ENCODE peak calls at places on chromosomes 11 and 22, in seven cellular contexts. Y, O, M, N, C, J and V are unnamed samples.

GRCh38 chr11:34972892-34973291 is 56.5 kb downstream of the PDHX start:
- DNase-seq in Y (no peak), O (peak), M (no peak), N (no peak), C (no peak), J (no peak), V (no peak)

GRCh38 chr11:4916581-4916980 is 2.6 kb downstream of the OR51G2 start:
- DNase-seq in Y (no peak), O (no peak), M (no peak), N (no peak), C (no peak), J (no peak), V (no peak)

GRCh38 chr11:117996058-117996457 is 9.9 kb downstream of the IL10RA start:
- DNase-seq in Y (no peak), O (no peak), M (no peak), N (no peak), C (no peak), J (no peak), V (no peak)

GRCh38 chr22:44738347-44738715 is 14.0 kb upstream of the ARHGAP8 start:
- DNase-seq in Y (no peak), O (no peak), M (no peak), N (peak), C (no peak), J (no peak), V (no peak)

GRCh38 chr11:11588890-11589289 is 32.9 kb downstream of the GALNT18 start:
- DNase-seq in Y (no peak), O (no peak), M (no peak), N (peak), C (no peak), J (no peak), V (no peak)

GRCh38 chr11:72238040-72238450 is 5.9 kb downstream of the PHOX2A start:
- DNase-seq in Y (no peak), O (no peak), M (peak), N (peak), C (no peak), J (peak), V (no peak)

GRCh38 chr11:8719260-8720190 is 36.9 kb downstream of the RPL27A start:
- DNase-seq in Y (peak), O (peak), M (peak), N (peak), C (peak), J (peak), V (peak)

GRCh38 chr11:114159320-114159719 is 99.8 kb downstream of the ZBTB16 start:
- DNase-seq in Y (no peak), O (no peak), M (peak), N (no peak), C (no peak), J (no peak), V (no peak)

GRCh38 chr22:38049812-38050619 is 7.2 kb upstream of the PICK1 start:
- DNase-seq in Y (no peak), O (no peak), M (no peak), N (no peak), C (no peak), J (no peak), V (no peak)

GRCh38 chr22:38041760-38042584 is 15.2 kb upstream of the PICK1 start:
- DNase-seq in Y (no peak), O (no peak), M (no peak), N (no peak), C (no peak), J (no peak), V (no peak)

GRCh38 chr22:38043151-38044039 is 13.8 kb upstream of the PICK1 start:
- DNase-seq in Y (no peak), O (no peak), M (no peak), N (peak), C (no peak), J (no peak), V (no peak)

GRCh38 chr22:38050720-38051119 is 6.5 kb upstream of the PICK1 start:
- DNase-seq in Y (no peak), O (no peak), M (no peak), N (no peak), C (no peak), J (no peak), V (no peak)

GRCh38 chr22:38046070-38046748 is 11.0 kb upstream of the PICK1 start:
- DNase-seq in Y (no peak), O (no peak), M (no peak), N (no peak), C (no peak), J (no peak), V (no peak)
- H3K27ac ChIP-seq in Y (no peak), O (no peak), M (no peak), N (no peak), C (no peak), J (no peak), V (no peak)

DNA sequence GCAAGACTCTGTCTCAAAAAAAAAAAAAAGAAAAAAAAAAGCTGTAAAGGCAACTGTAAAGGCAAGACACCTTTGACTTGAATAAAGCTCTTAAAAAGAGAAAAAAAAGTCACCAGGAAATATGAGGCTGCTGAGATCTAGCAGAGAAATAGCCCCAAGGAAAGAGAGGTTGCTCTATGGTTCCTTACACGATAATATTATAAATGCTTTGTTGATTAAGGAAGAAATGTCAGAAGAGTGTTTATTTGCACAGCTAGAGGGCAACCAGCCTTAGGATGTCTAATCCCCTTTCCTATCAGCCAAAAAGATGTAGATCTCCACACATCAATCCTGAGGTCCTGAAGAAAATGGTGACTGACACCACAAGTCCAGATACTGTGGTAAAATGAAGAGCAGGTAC is 32.0 kb downstream of the RBFOX2 start:
- DNase-seq in Y (no peak), O (no peak), M (no peak), N (no peak), C (no peak), J (no peak), V (no peak)
- H3K27ac ChIP-seq in Y (peak), O (peak), M (peak), N (no peak), C (peak), J (no peak), V (peak)

DNA sequence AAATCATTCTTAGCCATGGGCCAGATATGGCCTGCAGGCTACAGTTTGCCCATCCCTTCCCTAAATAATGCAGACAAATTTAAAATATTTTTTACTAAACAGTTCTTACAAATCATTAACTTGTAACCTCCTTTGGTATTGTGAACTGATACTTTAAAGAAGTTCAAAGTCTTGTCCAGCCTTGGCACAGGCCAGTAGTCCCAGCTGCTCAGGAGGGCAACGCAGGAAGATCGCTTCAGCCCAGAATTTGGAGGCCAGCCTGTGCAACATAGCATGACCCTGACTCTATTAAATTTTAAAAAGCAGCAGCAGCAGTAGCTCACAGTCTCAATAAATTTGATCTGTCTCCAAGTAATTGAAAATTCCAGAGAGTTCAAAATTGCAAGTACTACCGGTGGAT is 83.7 kb upstream of the ARHGAP32 start:
- DNase-seq in Y (no peak), O (no peak), M (no peak), N (no peak), C (no peak), J (no peak), V (no peak)
- H3K27ac ChIP-seq in Y (no peak), O (no peak), M (no peak), N (no peak), C (no peak), J (no peak), V (no peak)

GRCh38 chr11:75981546-75981945 is 166.5 kb downstream of the UVRAG start:
- DNase-seq in Y (no peak), O (no peak), M (no peak), N (no peak), C (no peak), J (no peak), V (no peak)

GRCh38 chr11:75982309-75982708 is 167.3 kb downstream of the UVRAG start:
- DNase-seq in Y (no peak), O (no peak), M (no peak), N (peak), C (no peak), J (no peak), V (no peak)

GRCh38 chr11:75986966-75987365 is 172.0 kb downstream of the UVRAG start:
- DNase-seq in Y (no peak), O (no peak), M (no peak), N (no peak), C (no peak), J (no peak), V (no peak)
- H3K27ac ChIP-seq in Y (no peak), O (no peak), M (no peak), N (no peak), C (no peak), J (no peak), V (no peak)

DNA sequence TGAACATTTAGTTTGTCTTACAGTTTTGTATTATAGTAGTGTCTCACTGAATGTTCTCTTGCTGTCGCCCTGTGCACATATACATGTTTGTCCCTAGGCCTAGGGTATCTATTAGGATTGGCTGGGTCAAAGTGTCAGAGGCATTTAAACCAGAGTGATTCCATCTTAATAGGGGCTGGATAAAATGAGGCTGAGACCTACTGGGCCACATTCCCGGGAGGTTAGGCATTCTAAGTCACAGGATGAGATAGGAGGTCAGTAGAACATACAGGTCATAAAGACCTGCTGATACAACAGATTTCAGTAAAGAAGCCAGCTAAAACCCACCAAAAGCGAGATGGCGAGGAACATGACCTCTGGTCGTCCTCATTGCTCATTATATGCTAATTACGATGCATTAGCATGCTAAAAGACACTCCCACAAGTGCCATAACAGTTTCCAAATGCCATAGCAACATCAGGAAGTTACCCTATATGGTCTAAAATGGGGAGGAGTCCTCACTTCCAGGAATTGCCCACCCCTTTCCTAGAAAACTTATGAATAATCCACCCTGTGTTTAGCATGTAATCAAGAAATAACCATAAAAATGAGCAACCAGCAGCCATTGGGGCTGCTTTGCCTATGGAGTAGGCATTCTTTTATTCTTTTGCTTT is 82.6 kb downstream of the LDLRAD3 start:
- DNase-seq in Y (no peak), O (no peak), M (no peak), N (peak), C (no peak), J (no peak), V (no peak)
- H3K27ac ChIP-seq in Y (no peak), O (no peak), M (no peak), N (no peak), C (no peak), J (no peak), V (no peak)

DNA sequence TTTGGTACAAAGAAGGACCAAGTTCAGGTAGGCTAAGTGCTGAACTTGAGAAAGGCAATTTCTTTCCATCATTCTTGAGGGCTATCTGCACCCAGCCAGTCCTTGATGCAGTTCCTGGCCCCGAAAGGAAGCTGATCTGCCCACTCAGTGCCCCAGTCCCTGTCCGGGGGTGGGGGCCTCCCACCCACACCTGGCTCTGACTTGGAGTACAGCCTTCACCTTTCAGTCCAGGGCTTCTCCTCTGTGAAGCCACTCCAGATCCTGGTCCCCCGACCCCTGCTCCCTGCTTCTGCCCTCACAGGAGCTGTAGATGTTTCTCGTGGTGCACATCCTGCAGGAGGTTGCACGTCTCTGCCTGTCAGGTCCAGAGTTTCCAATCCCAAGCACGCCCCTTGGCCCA is 75.2 kb downstream of the BCR start:
- DNase-seq in Y (no peak), O (no peak), M (no peak), N (no peak), C (no peak), J (no peak), V (no peak)
- H3K27ac ChIP-seq in Y (no peak), O (no peak), M (no peak), N (no peak), C (peak), J (no peak), V (no peak)

DNA sequence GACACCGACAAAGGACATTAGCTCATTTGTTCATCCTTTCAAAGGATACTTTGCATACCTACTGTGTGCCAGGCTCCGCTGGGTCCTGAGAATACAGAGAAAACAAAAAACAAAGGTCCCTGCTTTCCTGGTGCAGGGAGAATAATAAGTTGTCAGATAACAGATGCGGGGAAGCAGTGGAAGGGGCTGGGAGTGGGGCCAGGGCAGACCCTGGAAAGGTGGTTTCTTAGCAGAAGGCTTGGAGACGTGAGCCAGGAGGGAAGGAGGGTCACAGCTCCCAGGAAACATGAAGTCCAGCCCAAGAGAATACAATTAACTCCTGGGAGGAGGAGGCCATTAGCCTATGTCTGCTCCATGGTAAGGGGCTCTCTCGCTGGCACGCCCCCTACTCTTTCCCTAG is 9.8 kb upstream of the ANO1 start:
- DNase-seq in Y (no peak), O (no peak), M (no peak), N (no peak), C (no peak), J (no peak), V (no peak)
- H3K27ac ChIP-seq in Y (no peak), O (no peak), M (no peak), N (no peak), C (no peak), J (no peak), V (no peak)

GRCh38 chr11:95520765-95521542 is 268.6 kb downstream of the FAM76B start:
- DNase-seq in Y (no peak), O (no peak), M (no peak), N (no peak), C (no peak), J (no peak), V (no peak)
- H3K27ac ChIP-seq in Y (no peak), O (no peak), M (no peak), N (no peak), C (no peak), J (no peak), V (no peak)